ENCODE peak calls at places on chromosomes 16 and 17, in five cellular contexts. X, L, V, G and D are unnamed samples. For H3K4me1, the result is how much of the 10 kb centered on the place peaks cover.

GRCh38 chr16:53892155-53892554 is 188.2 kb downstream of the FTO start:
- DNase-seq in V (peak), X (peak), L (peak), G (no peak), D (peak)

GRCh38 chr17:74513987-74514631 is 17.2 kb downstream of the CD300LB start:
- DNase-seq in L (no peak), G (no peak), X (peak), V (peak), D (peak)

GRCh38 chr16:50315346-50315997 is 49.1 kb downstream of the ADCY7 start:
- DNase-seq in G (peak), X (no peak), L (no peak), V (peak), D (no peak)

GRCh38 chr16:48132696-48133095 is 23.1 kb downstream of the ABCC12 start:
- DNase-seq in V (no peak), G (no peak), L (no peak), X (no peak), D (no peak)

GRCh38 chr17:5919104-5919503 is 151.1 kb upstream of the WSCD1 start:
- DNase-seq in L (no peak), V (no peak), X (no peak), G (no peak), D (no peak)

GRCh38 chr17:4944163-4944553 is 4.1 kb downstream of the RNF167 start:
- DNase-seq in V (no peak), L (peak), G (no peak), X (no peak), D (peak)

GRCh38 chr16:50621452-50621792 is 59.7 kb downstream of the SNX20 start:
- DNase-seq in L (no peak), V (no peak), G (no peak), X (no peak), D (no peak)

GRCh38 chr16:85353839-85354622 is 241.8 kb upstream of the CIBAR2 start:
- DNase-seq in G (no peak), L (peak), V (peak), X (no peak), D (no peak)

GRCh38 chr17:42424991-42425610 is 2.0 kb upstream of the CAVIN1 start:
- DNase-seq in X (peak), L (no peak), V (no peak), G (no peak), D (no peak)

GRCh38 chr17:601462-602303 is 113.0 kb downstream of the VPS53 start:
- DNase-seq in L (no peak), X (peak), V (peak), G (no peak), D (no peak)

GRCh38 chr16:22356930-22357634 is 17.3 kb downstream of the CDR2 start:
- DNase-seq in G (no peak), V (no peak), X (no peak), L (no peak), D (no peak)
- H3K4me1 ChIP-seq in G (under half), V (under half), X (under half), L (under half), D (under half)

DNA sequence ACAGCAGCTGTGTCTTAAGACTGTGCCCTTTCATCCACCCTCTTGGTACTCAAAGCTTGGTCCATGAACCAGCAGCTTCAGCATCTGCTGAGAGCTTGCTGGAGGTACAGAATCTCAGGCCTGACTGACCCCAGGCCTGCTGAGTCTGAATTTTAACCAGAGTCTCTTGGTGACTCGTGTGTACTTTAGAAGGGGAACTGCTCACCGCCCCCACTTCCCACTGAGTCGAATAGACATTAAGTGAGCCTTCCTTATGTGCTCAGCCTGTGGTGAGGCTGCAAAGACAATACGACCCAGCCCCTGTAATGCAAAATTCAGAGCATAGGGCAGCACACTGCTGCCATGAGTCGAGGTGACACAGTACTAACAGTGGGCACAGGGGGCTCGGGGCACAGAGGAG is 662.8 kb downstream of the WWOX start:
- DNase-seq in X (no peak), V (no peak), L (no peak), G (no peak), D (no peak)
- H3K4me1 ChIP-seq in X (under half), V (under half), L (under half), G (under half), D (under half)

GRCh38 chr17:12624221-12624620 is 41.5 kb upstream of the MYOCD start:
- DNase-seq in G (no peak), X (peak), L (no peak), V (no peak), D (no peak)
- H3K4me1 ChIP-seq in G (under half), X (under half), L (under half), V (under half), D (under half)

GRCh38 chr17:3887811-3888210 is 5.0 kb downstream of the CAMKK1 start:
- DNase-seq in G (no peak), X (no peak), V (no peak), L (no peak), D (no peak)

GRCh38 chr17:3887394-3887793 is 5.5 kb downstream of the CAMKK1 start:
- DNase-seq in G (no peak), X (no peak), V (no peak), L (no peak), D (no peak)

GRCh38 chr17:3889613-3890012 is 3.2 kb downstream of the CAMKK1 start:
- DNase-seq in X (no peak), G (no peak), V (no peak), L (no peak), D (no peak)

GRCh38 chr17:3890082-3890892 is 2.6 kb downstream of the CAMKK1 start:
- DNase-seq in G (no peak), L (no peak), V (peak), X (peak), D (no peak)

DNA sequence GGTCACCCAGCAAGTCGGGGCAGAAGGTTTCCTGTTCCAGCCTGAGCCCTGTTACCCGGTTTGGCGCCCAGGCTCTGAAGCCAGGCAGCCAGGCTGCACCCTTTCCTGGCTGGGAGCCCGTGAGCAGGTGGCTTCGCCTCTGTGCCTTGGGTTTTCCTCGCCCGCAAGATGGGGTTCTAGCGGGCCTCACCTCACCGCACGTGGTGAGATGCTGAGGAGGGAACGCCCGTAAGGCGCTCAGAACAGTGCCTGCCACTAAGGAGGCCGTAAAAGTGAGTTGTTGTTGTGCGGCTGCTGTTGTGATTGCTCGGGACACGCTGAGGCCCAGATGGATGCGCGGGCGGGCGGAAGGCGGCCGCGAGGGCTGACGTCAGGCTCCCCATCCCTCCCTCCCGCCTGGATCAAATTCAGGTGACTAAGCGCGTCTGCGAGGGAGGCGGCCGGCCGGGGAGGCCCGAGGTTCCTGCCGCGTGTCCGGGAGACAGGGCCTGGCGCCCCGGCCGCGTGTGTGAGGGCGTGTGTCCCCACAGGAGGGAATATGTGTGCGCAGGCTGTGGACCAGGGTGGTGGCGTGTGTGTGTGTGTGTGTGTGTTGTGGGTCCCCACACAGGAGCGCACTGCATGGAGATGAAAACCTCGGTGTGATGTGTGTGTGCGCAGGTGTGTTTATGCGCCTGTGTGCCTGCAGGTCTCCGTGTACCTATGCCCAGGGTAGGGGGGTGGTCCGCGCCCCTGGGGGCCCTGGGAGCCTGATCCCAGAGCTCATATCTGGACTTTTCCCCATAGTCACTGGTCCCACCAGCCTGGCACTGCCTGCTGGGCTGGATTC is 4.3 kb downstream of the CAMKK1 start:
- DNase-seq in V (peak), X (peak), G (peak), L (peak), D (no peak)
- H3K4me1 ChIP-seq in V (under half), X (under half), G (under half), L (under half), D (under half)

GRCh38 chr17:77451894-77452852 is 311.4 kb downstream of the SEC14L1 start:
- DNase-seq in G (peak), L (peak), V (peak), X (peak), D (peak)
- H3K4me1 ChIP-seq in G (under half), L (under half), V (half or more), X (half or more), D (half or more)